ENCODE peak calls at places on chromosomes 5 and 9, in five cellular contexts. L is epithelial cell of prostate, A is body of pancreas, V is spleen, W is aorta. M is an unnamed sample.

GRCh38 chr5:104498281-104498680 is 935.7 kb upstream of the NUDT12 start:
- DNase-seq in L (no peak), A (no peak), V (no peak), W (no peak), M (peak)

GRCh38 chr5:144583493-144584154 is 413.0 kb downstream of the KCTD16 start:
- DNase-seq in L (no peak), A (peak), V (no peak), W (no peak), M (no peak)

GRCh38 chr5:83925321-83925877 is 204.7 kb upstream of the HAPLN1 start:
- DNase-seq in L (no peak), A (no peak), V (no peak), W (no peak), M (peak)

GRCh38 chr5:154444559-154445421 is 1.0 kb upstream of the SAP30L start:
- DNase-seq in L (no peak), A (peak), V (peak), W (no peak), M (peak)

GRCh38 chr9:114448706-114449105 is 56.6 kb downstream of the WHRN start:
- DNase-seq in L (no peak), A (no peak), V (no peak), W (no peak), M (peak)

GRCh38 chr5:102663771-102664530 is 91.2 kb upstream of the PAM start:
- DNase-seq in L (peak), A (no peak), V (no peak), W (no peak), M (peak)

GRCh38 chr5:170184737-170185136 is 48.0 kb upstream of the C5orf58 start:
- DNase-seq in L (no peak), A (no peak), V (no peak), W (no peak), M (no peak)

GRCh38 chr5:136246122-136246521 is 53.2 kb upstream of the SMIM32 start:
- DNase-seq in L (peak), A (no peak), V (no peak), W (no peak), M (no peak)

GRCh38 chr5:142717582-142718215 is 31.8 kb upstream of the FGF1 start:
- DNase-seq in L (no peak), A (peak), V (no peak), W (no peak), M (peak)

GRCh38 chr5:72587909-72588308 is 80.7 kb upstream of the ZNF366 start:
- DNase-seq in L (no peak), A (no peak), V (no peak), W (no peak), M (no peak)

GRCh38 chr5:135060021-135060420 is 26.0 kb upstream of the PITX1 start:
- DNase-seq in L (no peak), A (no peak), V (peak), W (no peak), M (no peak)

GRCh38 chr5:55320571-55320970 is 12.8 kb downstream of the MTREX start:
- DNase-seq in L (no peak), A (no peak), V (no peak), W (no peak), M (no peak)

GRCh38 chr5:56525117-56525516 is 290.2 kb upstream of the MAP3K1 start:
- DNase-seq in L (peak), A (peak), V (no peak), W (peak), M (no peak)

GRCh38 chr5:135353952-135354721 is 44.9 kb downstream of the MACROH2A1 start:
- DNase-seq in L (no peak), A (no peak), V (peak), W (peak), M (peak)

GRCh38 chr9:91102269-91102668 is 259.4 kb downstream of the AUH start:
- DNase-seq in L (no peak), A (no peak), V (no peak), W (no peak), M (no peak)

GRCh38 chr9:123336455-123336854 is 19.5 kb upstream of the CRB2 start:
- DNase-seq in L (no peak), A (no peak), V (no peak), W (no peak), M (no peak)

GRCh38 chr9:123339666-123340414 is 16.2 kb upstream of the CRB2 start:
- DNase-seq in L (no peak), A (no peak), V (no peak), W (peak), M (no peak)

GRCh38 chr9:123336959-123337358 is 19.0 kb upstream of the CRB2 start:
- DNase-seq in L (no peak), A (no peak), V (no peak), W (no peak), M (no peak)

GRCh38 chr9:123337971-123338370 is 18.0 kb upstream of the CRB2 start:
- DNase-seq in L (no peak), A (no peak), V (peak), W (no peak), M (no peak)

GRCh38 chr9:123338710-123339665 is 17.0 kb upstream of the CRB2 start:
- DNase-seq in L (no peak), A (no peak), V (peak), W (peak), M (no peak)
- H3K27ac ChIP-seq in L (no peak), A (no peak), V (peak), W (no peak), M (peak)

GRCh38 chr5:1086137-1086536 is 25.7 kb downstream of the SLC12A7 start:
- DNase-seq in L (no peak), A (no peak), V (no peak), W (no peak), M (no peak)

GRCh38 chr5:1083823-1084605 is 27.8 kb downstream of the SLC12A7 start:
- DNase-seq in L (no peak), A (no peak), V (no peak), W (no peak), M (no peak)

GRCh38 chr5:1087428-1087827 is 24.4 kb downstream of the SLC12A7 start:
- DNase-seq in L (no peak), A (no peak), V (no peak), W (no peak), M (no peak)

GRCh38 chr5:1086871-1087270 is 25.0 kb downstream of the SLC12A7 start:
- DNase-seq in L (no peak), A (no peak), V (no peak), W (no peak), M (no peak)

DNA sequence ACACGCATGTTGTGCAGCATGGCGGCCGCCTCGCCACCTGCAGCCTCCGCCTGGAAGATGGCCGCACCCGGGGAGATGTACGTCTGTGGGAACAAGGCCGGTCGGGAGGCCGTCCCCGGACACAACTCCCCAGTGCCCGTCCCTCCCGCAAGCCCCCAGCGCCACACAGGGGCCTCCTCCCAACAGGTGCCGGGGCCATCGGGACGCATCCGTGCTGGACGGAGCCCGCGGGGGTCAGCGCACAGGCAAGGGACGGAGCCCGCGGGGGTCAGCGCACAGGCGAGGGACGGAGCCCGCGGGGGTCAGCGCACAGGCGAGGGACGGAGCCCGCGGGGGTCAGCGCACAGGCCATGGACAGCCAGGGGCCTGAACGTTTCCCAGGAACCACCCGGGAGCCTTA is 26.5 kb downstream of the SLC12A7 start:
- DNase-seq in L (no peak), A (no peak), V (no peak), W (no peak), M (no peak)
- H3K27ac ChIP-seq in L (no peak), A (no peak), V (no peak), W (no peak), M (no peak)

GRCh38 chr9:131887680-131888079 is 147.8 kb upstream of the RAPGEF1 start:
- DNase-seq in L (no peak), A (no peak), V (no peak), W (no peak), M (no peak)
- H3K27ac ChIP-seq in L (no peak), A (no peak), V (no peak), W (no peak), M (no peak)

GRCh38 chr5:35783551-35783950 is 73.1 kb upstream of the IL7R start:
- DNase-seq in L (no peak), A (no peak), V (no peak), W (no peak), M (no peak)
- H3K27ac ChIP-seq in L (no peak), A (no peak), V (no peak), W (no peak), M (no peak)

GRCh38 chr9:21810881-21811280 is 8.4 kb downstream of the MTAP start:
- DNase-seq in L (no peak), A (no peak), V (peak), W (no peak), M (no peak)

GRCh38 chr9:21812415-21812814 is 10.0 kb downstream of the MTAP start:
- DNase-seq in L (peak), A (no peak), V (no peak), W (no peak), M (peak)

GRCh38 chr9:21810388-21810787 is 8.0 kb downstream of the MTAP start:
- DNase-seq in L (peak), A (no peak), V (no peak), W (no peak), M (no peak)

GRCh38 chr9:21812945-21813568 is 10.6 kb downstream of the MTAP start:
- DNase-seq in L (no peak), A (peak), V (peak), W (peak), M (peak)

DNA sequence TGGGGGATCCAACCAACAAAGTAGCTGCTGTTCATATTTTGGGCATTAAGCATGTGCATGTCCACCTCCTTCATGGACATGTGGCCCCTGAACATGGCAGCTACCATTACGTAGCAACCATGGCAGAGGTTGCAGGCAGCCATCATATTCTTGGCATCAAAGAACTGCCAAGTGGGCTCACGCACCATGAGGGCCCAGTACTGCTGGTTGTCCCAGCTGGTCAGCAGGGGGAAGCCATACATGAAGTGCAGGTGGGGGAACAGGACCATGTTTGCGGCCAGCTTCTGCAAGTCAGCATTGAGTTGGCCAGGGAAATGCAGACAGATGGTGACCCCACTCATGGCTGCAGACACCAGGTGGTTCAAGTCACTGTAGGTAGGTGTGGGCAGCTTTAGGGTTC is 9.5 kb downstream of the MTAP start:
- DNase-seq in L (no peak), A (no peak), V (no peak), W (no peak), M (no peak)
- H3K27ac ChIP-seq in L (peak), A (no peak), V (peak), W (no peak), M (peak)